ENCODE peak calls at places on chromosomes 5 and 9, in eight cellular contexts. B is activated T-helper 1 cell treated with Interleukin-2 at 50 U/mL for 16 hours; E is iPS-NIHi11; Z is GM12891; O is A549; C is GM23338; W is AG09309; I is activated CD4-positive, alpha-beta T cell treated with anti-CD3 and anti-CD28 coated beads, Interleukin-2, amount 50 U/mL, for 24 hours. N is an unnamed sample.

GRCh38 chr5:104540448-104540847 is 977.9 kb upstream of the NUDT12 start:
- DNase-seq in B (no peak), E (peak), Z (no peak), O (no peak), C (no peak), W (no peak), I (no peak), N (peak)

GRCh38 chr5:131679911-131680310 is 44.9 kb upstream of the RAPGEF6 start:
- DNase-seq in B (no peak), E (no peak), Z (no peak), O (no peak), C (no peak), W (peak), I (no peak), N (no peak)

GRCh38 chr9:111052831-111053230 is 14.6 kb upstream of the LPAR1 start:
- DNase-seq in B (no peak), E (no peak), Z (no peak), O (no peak), C (no peak), W (no peak), I (no peak), N (no peak)

GRCh38 chr9:123522921-123523320 is 166.9 kb downstream of the CRB2 start:
- DNase-seq in B (no peak), E (no peak), Z (no peak), O (no peak), C (no peak), W (no peak), I (no peak), N (no peak)

GRCh38 chr5:91162534-91163381 is 220.4 kb downstream of the ARRDC3 start:
- DNase-seq in B (peak), E (peak), Z (peak), O (peak), C (no peak), W (peak), I (peak), N (no peak)

GRCh38 chr9:38057416-38058195 is 11.4 kb downstream of the SHB start:
- DNase-seq in B (no peak), E (no peak), Z (no peak), O (no peak), C (no peak), W (no peak), I (no peak), N (peak)

GRCh38 chr5:95892784-95893354 is 68.8 kb downstream of the ELL2 start:
- DNase-seq in B (no peak), E (peak), Z (no peak), O (peak), C (peak), W (no peak), I (no peak), N (no peak)

GRCh38 chr5:54900906-54901725 is 84.3 kb downstream of the ESM1 start:
- DNase-seq in B (no peak), E (no peak), Z (no peak), O (no peak), C (no peak), W (peak), I (no peak), N (no peak)

GRCh38 chr5:143456952-143457547 is 53.6 kb upstream of the NR3C1 start:
- DNase-seq in B (no peak), E (no peak), Z (no peak), O (peak), C (no peak), W (no peak), I (no peak), N (no peak)

GRCh38 chr9:93254806-93255519 is 71.0 kb downstream of the WNK2 start:
- DNase-seq in B (no peak), E (peak), Z (no peak), O (no peak), C (no peak), W (no peak), I (no peak), N (no peak)

GRCh38 chr9:137987244-137988030 is 109.9 kb downstream of the CACNA1B start:
- DNase-seq in B (no peak), E (no peak), Z (no peak), O (no peak), C (no peak), W (no peak), I (no peak), N (no peak)

GRCh38 chr9:123266655-123267421 is 1.5 kb downstream of the STRBP start:
- DNase-seq in B (no peak), E (no peak), Z (no peak), O (no peak), C (no peak), W (no peak), I (no peak), N (no peak)

GRCh38 chr5:176735383-176736265 is 74.7 kb upstream of the UNC5A start:
- DNase-seq in B (no peak), E (no peak), Z (no peak), O (no peak), C (no peak), W (no peak), I (no peak), N (no peak)

GRCh38 chr5:134463991-134464760 is 52.5 kb upstream of the CDKN2AIPNL start:
- DNase-seq in B (no peak), E (no peak), Z (no peak), O (no peak), C (no peak), W (no peak), I (no peak), N (no peak)

GRCh38 chr5:107952450-107952849 is 281.7 kb upstream of the EFNA5 start:
- DNase-seq in B (no peak), E (no peak), Z (no peak), O (no peak), C (no peak), W (no peak), I (no peak), N (no peak)

GRCh38 chr5:166430491-166431319 is 1860.7 kb upstream of the WWC1 start:
- DNase-seq in B (no peak), E (peak), Z (no peak), O (no peak), C (peak), W (no peak), I (no peak), N (no peak)

GRCh38 chr5:80195837-80196400 is 59.9 kb downstream of the SERINC5 start:
- DNase-seq in B (no peak), E (no peak), Z (no peak), O (no peak), C (no peak), W (peak), I (no peak), N (no peak)

GRCh38 chr5:179585903-179586511 is 35.7 kb downstream of the RUFY1 start:
- DNase-seq in B (no peak), E (no peak), Z (no peak), O (no peak), C (no peak), W (no peak), I (no peak), N (no peak)

GRCh38 chr5:28516657-28517175 is 1478.3 kb upstream of the CDH9 start:
- DNase-seq in B (no peak), E (no peak), Z (no peak), O (no peak), C (no peak), W (no peak), I (no peak), N (no peak)

GRCh38 chr9:84856181-84856632 is 186.7 kb downstream of the NTRK2 start:
- DNase-seq in B (no peak), E (no peak), Z (no peak), O (no peak), C (no peak), W (no peak), I (no peak), N (no peak)